ENCODE peak calls at places on chromosomes 1 and 21, in five cellular contexts. Y, T, M, S and F are unnamed samples.

GRCh38 chr1:12405325-12406217 is 175.7 kb downstream of the VPS13D start:
- DNase-seq in Y (peak), T (no peak), M (no peak), S (no peak), F (peak)

GRCh38 chr1:24705260-24706073 is 39.8 kb upstream of the CLIC4 start:
- DNase-seq in Y (peak), T (peak), M (peak), S (peak), F (peak)

GRCh38 chr1:28412731-28413130 is 43.2 kb downstream of the PHACTR4 start:
- DNase-seq in Y (no peak), T (no peak), M (no peak), S (no peak), F (no peak)

GRCh38 chr21:39079617-39080016 is 103.6 kb downstream of the PSMG1 start:
- DNase-seq in Y (no peak), T (no peak), M (no peak), S (no peak), F (no peak)

GRCh38 chr1:226823643-226824042 is 46.8 kb upstream of the PSEN2 start:
- DNase-seq in Y (no peak), T (no peak), M (no peak), S (no peak), F (no peak)

GRCh38 chr1:3611170-3612019 is at the start of gene MEGF6:
- DNase-seq in Y (peak), T (no peak), M (no peak), S (peak), F (peak)

GRCh38 chr1:241624925-241625324 is 15.2 kb downstream of the CHML start:
- DNase-seq in Y (peak), T (no peak), M (no peak), S (no peak), F (no peak)

GRCh38 chr21:39604951-39605350 is 7.8 kb upstream of the B3GALT5 start:
- DNase-seq in Y (no peak), T (no peak), M (no peak), S (no peak), F (no peak)

GRCh38 chr21:42681296-42682206 is 28.1 kb downstream of the PDE9A start:
- DNase-seq in Y (no peak), T (no peak), M (no peak), S (no peak), F (no peak)

GRCh38 chr1:86757272-86757984 is 53.1 kb downstream of the SH3GLB1 start:
- DNase-seq in Y (no peak), T (no peak), M (no peak), S (no peak), F (no peak)

GRCh38 chr1:204084247-204084772 is 11.4 kb downstream of the SOX13 start:
- DNase-seq in Y (no peak), T (peak), M (peak), S (peak), F (no peak)

GRCh38 chr1:8463144-8463927 is 145.4 kb downstream of the SLC45A1 start:
- DNase-seq in Y (no peak), T (no peak), M (no peak), S (no peak), F (no peak)

GRCh38 chr1:61459345-61459744 is 265.6 kb downstream of the TM2D1 start:
- DNase-seq in Y (no peak), T (no peak), M (no peak), S (no peak), F (no peak)

GRCh38 chr1:67570473-67571143 is 114.4 kb upstream of the GADD45A start:
- DNase-seq in Y (peak), T (no peak), M (no peak), S (no peak), F (peak)

GRCh38 chr21:45537746-45538291 is 4.4 kb downstream of the SLC19A1 start:
- DNase-seq in Y (no peak), T (no peak), M (no peak), S (peak), F (no peak)

GRCh38 chr1:10338047-10338446 is 60.8 kb upstream of the PGD start:
- DNase-seq in Y (no peak), T (no peak), M (no peak), S (no peak), F (peak)

GRCh38 chr1:210262167-210262896 is 29.7 kb downstream of the SERTAD4 start:
- DNase-seq in Y (no peak), T (no peak), M (no peak), S (no peak), F (peak)

GRCh38 chr1:113207019-113207418 is 134.0 kb downstream of the LRIG2 start:
- DNase-seq in Y (no peak), T (no peak), M (no peak), S (no peak), F (peak)

GRCh38 chr1:115753830-115754229 is 14.7 kb downstream of the CASQ2 start:
- DNase-seq in Y (no peak), T (no peak), M (no peak), S (no peak), F (no peak)

GRCh38 chr1:21510113-21510493 is 880 bp downstream of the ALPL start:
- DNase-seq in Y (no peak), T (no peak), M (no peak), S (no peak), F (no peak)

GRCh38 chr21:31604591-31605190 is 54.8 kb upstream of the SOD1 start:
- DNase-seq in Y (peak), T (peak), M (no peak), S (peak), F (peak)

GRCh38 chr1:91633438-91633837 is 132.8 kb downstream of the CDC7 start:
- DNase-seq in Y (no peak), T (no peak), M (no peak), S (no peak), F (no peak)

GRCh38 chr1:231612393-231613089 is 14.0 kb upstream of the DISC1 start:
- DNase-seq in Y (no peak), T (no peak), M (no peak), S (no peak), F (no peak)

GRCh38 chr1:162380061-162380846 is 1.3 kb upstream of the C1orf226 start:
- DNase-seq in Y (no peak), T (no peak), M (no peak), S (no peak), F (no peak)

GRCh38 chr21:38993561-38993960 is 187.8 kb downstream of the ETS2 start:
- DNase-seq in Y (peak), T (no peak), M (no peak), S (no peak), F (peak)

GRCh38 chr1:202165267-202165941 is 5.0 kb upstream of the PTPN7 start:
- DNase-seq in Y (no peak), T (no peak), M (no peak), S (no peak), F (no peak)

GRCh38 chr1:98662354-98662665 is 789 bp downstream of the SNX7 start:
- DNase-seq in Y (no peak), T (no peak), M (no peak), S (no peak), F (no peak)

GRCh38 chr1:24351918-24352637 is 32.9 kb downstream of the GRHL3 start:
- DNase-seq in Y (no peak), T (no peak), M (no peak), S (no peak), F (peak)

GRCh38 chr21:46357684-46358425 is 33.9 kb downstream of the PCNT start:
- DNase-seq in Y (no peak), T (no peak), M (no peak), S (no peak), F (no peak)

GRCh38 chr1:239987103-239987745 is 104.5 kb upstream of the FMN2 start:
- DNase-seq in Y (peak), T (no peak), M (no peak), S (no peak), F (no peak)

GRCh38 chr1:6508154-6508875 is 16.8 kb upstream of the PLEKHG5 start:
- DNase-seq in Y (no peak), T (no peak), M (no peak), S (no peak), F (no peak)

GRCh38 chr21:38956791-38957571 is 151.3 kb downstream of the ETS2 start:
- DNase-seq in Y (no peak), T (peak), M (no peak), S (no peak), F (no peak)

GRCh38 chr1:57079454-57080157 is 113.8 kb upstream of the C8B start:
- DNase-seq in Y (no peak), T (no peak), M (no peak), S (no peak), F (no peak)

GRCh38 chr21:45768741-45769049 is 125.2 kb downstream of the PCBP3 start:
- DNase-seq in Y (no peak), T (no peak), M (no peak), S (no peak), F (no peak)